ENCODE peak calls at places on chromosomes 2 and 18, in six cellular contexts. N is PC-9, A is PC-3, B is hepatocyte, J is left lung, S is pancreas. I is an unnamed sample.

GRCh38 chr2:121955313-121956211 is 200.1 kb downstream of the TSN start:
- DNase-seq in J (no peak), N (no peak), B (no peak), S (no peak), A (no peak), I (no peak)

GRCh38 chr2:88690591-88691338 is 708 bp upstream of the RPIA start:
- DNase-seq in S (peak), A (peak), N (peak), B (peak), J (peak), I (no peak)

GRCh38 chr2:219459460-219460311 is 25.0 kb downstream of the SPEG start:
- DNase-seq in J (peak), A (peak), N (no peak), S (peak), B (peak), I (peak)

GRCh38 chr2:240581811-240582210 is 4.7 kb upstream of the CAPN10 start:
- DNase-seq in J (no peak), N (no peak), S (no peak), A (peak), B (no peak), I (no peak)

GRCh38 chr2:3257166-3257565 is 120.5 kb downstream of the EIPR1 start:
- DNase-seq in A (no peak), S (no peak), N (no peak), J (no peak), B (no peak), I (no peak)

GRCh38 chr2:191018663-191019119 is 4.7 kb upstream of the STAT1 start:
- DNase-seq in J (no peak), S (no peak), A (no peak), B (no peak), N (no peak), I (no peak)

GRCh38 chr2:109702250-109702985 is 88.3 kb downstream of the SOWAHC start:
- DNase-seq in B (no peak), A (peak), S (no peak), N (peak), J (peak), I (peak)

GRCh38 chr2:26352892-26353291 is 6.3 kb upstream of the ADGRF3 start:
- DNase-seq in A (peak), B (no peak), S (no peak), J (no peak), N (peak), I (no peak)

GRCh38 chr2:42906557-42907380 is 114.4 kb upstream of the HAAO start:
- DNase-seq in N (no peak), S (no peak), A (no peak), J (no peak), B (peak), I (peak)
- H3K4me3 ChIP-seq in N (no peak), S (no peak), A (no peak), J (no peak), B (no peak), I (no peak)

DNA sequence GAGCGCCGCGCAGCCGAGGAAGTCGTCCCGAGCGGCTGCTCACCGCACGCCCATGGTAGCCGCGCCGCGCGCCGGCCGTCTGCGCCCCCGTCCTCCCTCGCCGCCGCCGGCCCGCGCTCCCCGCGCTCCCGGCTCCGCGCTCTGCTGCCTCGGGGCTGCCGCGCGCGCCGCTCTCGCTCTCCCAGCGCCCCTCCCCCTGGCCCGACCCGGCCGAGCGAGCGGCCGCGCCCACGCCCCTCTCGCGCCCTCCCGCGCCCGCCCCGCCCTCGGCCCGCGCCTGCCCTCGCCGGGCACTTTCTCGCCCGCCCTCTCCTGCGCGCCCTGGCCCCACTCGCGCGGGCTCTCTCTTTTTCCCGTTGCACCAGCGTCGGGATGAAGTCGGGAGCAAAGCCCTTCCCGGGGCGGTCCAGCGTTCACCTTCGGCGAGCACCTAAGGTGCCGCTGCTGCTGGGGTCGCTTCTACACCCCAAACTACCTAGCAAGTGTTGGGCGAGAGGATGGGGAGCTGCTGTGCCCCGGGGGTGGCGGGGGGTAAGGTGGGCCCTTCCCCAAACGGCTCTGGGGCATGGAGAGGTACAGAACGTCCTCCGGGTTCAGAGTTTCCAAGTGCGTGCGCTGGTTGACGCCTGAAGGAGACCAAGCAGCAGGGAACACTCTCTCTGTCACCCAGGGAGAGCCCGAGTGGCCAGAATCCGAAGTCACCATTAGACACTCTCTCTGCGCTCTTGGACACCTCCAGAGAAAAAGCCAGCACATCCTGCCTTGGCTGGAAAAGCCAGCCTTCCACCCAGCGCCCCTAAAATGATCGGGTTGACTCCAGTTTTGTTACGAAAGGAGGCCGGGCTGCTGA is at the start of gene COLEC12:
- DNase-seq in A (no peak), B (peak), N (no peak), J (peak), S (no peak), I (no peak)
- H3K4me3 ChIP-seq in A (peak), B (peak), N (no peak), J (peak), S (peak), I (peak)

GRCh38 chr2:237486334-237486818 is 675 bp upstream of the MLPH start:
- DNase-seq in A (peak), S (no peak), B (no peak), J (no peak), N (no peak), I (no peak)

GRCh38 chr2:237485304-237485703 is 1.7 kb upstream of the MLPH start:
- DNase-seq in B (no peak), N (no peak), A (peak), S (no peak), J (no peak), I (no peak)

GRCh38 chr2:237486819-237487448 is at the start of gene MLPH:
- DNase-seq in S (peak), B (peak), N (peak), A (peak), J (peak), I (no peak)

GRCh38 chr2:237487496-237487895 is 445 bp downstream of the MLPH start:
- DNase-seq in J (no peak), B (no peak), N (peak), A (peak), S (no peak), I (no peak)

DNA sequence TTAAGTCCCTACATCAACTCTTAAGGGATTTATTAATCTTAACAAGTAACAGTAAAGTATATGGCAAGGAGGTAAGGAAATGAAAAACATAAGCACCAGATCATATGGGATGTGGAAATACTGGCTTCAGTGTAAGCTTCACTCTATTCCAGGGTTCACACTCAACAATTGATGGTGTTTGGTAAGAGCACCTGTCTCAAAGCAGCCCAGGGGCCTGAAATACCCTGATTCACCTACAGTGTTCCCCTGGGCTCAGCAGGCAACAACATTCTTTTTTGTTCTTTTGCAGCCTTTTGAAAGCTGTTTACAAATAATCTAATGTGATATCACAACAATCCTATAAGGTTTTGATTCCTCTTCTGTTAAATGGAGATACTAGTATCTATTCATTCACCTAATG is 1.2 kb upstream of the MLPH start:
- DNase-seq in J (no peak), S (no peak), B (no peak), A (peak), N (peak), I (no peak)
- H3K4me3 ChIP-seq in J (peak), S (no peak), B (no peak), A (peak), N (peak), I (no peak)

GRCh38 chr18:59695551-59695950 is 1.7 kb downstream of the CCBE1 start:
- DNase-seq in B (no peak), A (peak), N (no peak), S (no peak), J (no peak), I (no peak)
- H3K4me3 ChIP-seq in B (no peak), A (peak), N (no peak), S (no peak), J (peak), I (no peak)

GRCh38 chr2:25215232-25215631 is 46.9 kb upstream of the POMC start:
- DNase-seq in N (no peak), B (no peak), A (no peak), J (no peak), S (no peak), I (no peak)
- H3K4me3 ChIP-seq in N (no peak), B (no peak), A (no peak), J (peak), S (no peak), I (no peak)

GRCh38 chr18:55401275-55401620 is 186.7 kb downstream of the TCF4 start:
- DNase-seq in B (no peak), J (no peak), A (no peak), N (no peak), S (no peak), I (no peak)

GRCh38 chr18:55398858-55399257 is 189.1 kb downstream of the TCF4 start:
- DNase-seq in A (no peak), S (no peak), B (no peak), J (no peak), N (no peak), I (no peak)

GRCh38 chr18:55401638-55402191 is 186.3 kb downstream of the TCF4 start:
- DNase-seq in A (no peak), J (no peak), N (no peak), S (no peak), B (peak), I (peak)

GRCh38 chr18:55402731-55403405 is 185.1 kb downstream of the TCF4 start:
- DNase-seq in J (no peak), A (no peak), B (no peak), S (no peak), N (no peak), I (no peak)

GRCh38 chr18:55400590-55401274 is 187.3 kb downstream of the TCF4 start:
- DNase-seq in J (no peak), N (no peak), S (no peak), A (no peak), B (no peak), I (no peak)
- H3K4me3 ChIP-seq in J (peak), N (no peak), S (no peak), A (no peak), B (no peak), I (peak)

GRCh38 chr2:95382686-95383634 is 19.5 kb upstream of the FAHD2A start:
- DNase-seq in N (no peak), A (no peak), S (peak), J (no peak), B (no peak), I (peak)
- H3K4me3 ChIP-seq in N (no peak), A (no peak), S (no peak), J (no peak), B (no peak), I (no peak)

GRCh38 chr2:176158306-176158643 is 1.2 kb downstream of the HOXD3 start:
- DNase-seq in B (no peak), N (no peak), A (no peak), J (no peak), S (no peak), I (no peak)
- H3K4me3 ChIP-seq in B (no peak), N (no peak), A (no peak), J (no peak), S (no peak), I (no peak)

GRCh38 chr2:166360426-166360825 is 15.3 kb downstream of the SCN9A start:
- DNase-seq in N (no peak), B (no peak), J (no peak), S (no peak), A (no peak), I (no peak)

GRCh38 chr2:166365239-166365638 is 10.5 kb downstream of the SCN9A start:
- DNase-seq in N (no peak), J (no peak), A (no peak), B (no peak), S (no peak), I (no peak)

GRCh38 chr2:166364476-166365161 is 11.1 kb downstream of the SCN9A start:
- DNase-seq in J (no peak), N (no peak), S (no peak), A (no peak), B (no peak), I (no peak)

GRCh38 chr2:166360906-166361305 is 14.8 kb downstream of the SCN9A start:
- DNase-seq in J (no peak), N (no peak), B (no peak), S (no peak), A (no peak), I (no peak)

GRCh38 chr2:166361351-166362153 is 14.2 kb downstream of the SCN9A start:
- DNase-seq in A (peak), S (no peak), J (no peak), B (peak), N (no peak), I (no peak)
- H3K4me3 ChIP-seq in A (no peak), S (no peak), J (no peak), B (no peak), N (no peak), I (no peak)

GRCh38 chr2:17538022-17538843 is 2.3 kb upstream of the VSNL1 start:
- DNase-seq in N (no peak), B (peak), A (no peak), S (no peak), J (no peak), I (no peak)
- H3K4me3 ChIP-seq in N (peak), B (peak), A (no peak), S (peak), J (peak), I (peak)